ENCODE peak calls at places on chromosomes 11 and 22, in nine cellular contexts. One of them, this sample, is unnamed.
A peak's percentile ranks its signal among the peaks of the same experiment; 100 is the strongest.

GRCh38 chr11:44110231-44110679 is 14.8 kb downstream of the EXT2 start:
- DNase-seq in fibroblast of lung: peak; percentile 30
- DNase-seq in pancreas: no peak
- DNase-seq in adrenal gland: peak; percentile 50
- DNase-seq in upper lobe of right lung: no peak
- DNase-seq in cardiac muscle cell: peak; percentile 70
- DNase-seq in naive thymus-derived CD4-positive, alpha-beta T cell: peak; percentile 12
- DNase-seq in IMR-90: peak; percentile 40
- DNase-seq in lung: peak; percentile 43
- DNase-seq in this sample: peak; percentile 84

GRCh38 chr11:132126973-132127900 is 756.8 kb downstream of the NTM start:
- DNase-seq in fibroblast of lung: peak; percentile 88
- DNase-seq in pancreas: no peak
- DNase-seq in adrenal gland: peak; percentile 66
- DNase-seq in upper lobe of right lung: no peak
- DNase-seq in cardiac muscle cell: peak; percentile 21
- DNase-seq in naive thymus-derived CD4-positive, alpha-beta T cell: no peak
- DNase-seq in IMR-90: peak; percentile 94
- DNase-seq in lung: peak; percentile 63
- DNase-seq in this sample: peak; percentile 78

GRCh38 chr11:70811915-70812314 is 413.6 kb downstream of the CTTN start:
- DNase-seq in fibroblast of lung: no peak
- DNase-seq in pancreas: no peak
- DNase-seq in adrenal gland: no peak
- DNase-seq in upper lobe of right lung: no peak
- DNase-seq in cardiac muscle cell: no peak
- DNase-seq in naive thymus-derived CD4-positive, alpha-beta T cell: no peak
- DNase-seq in IMR-90: no peak
- DNase-seq in lung: no peak
- DNase-seq in this sample: no peak

GRCh38 chr11:16603890-16604783 is 134.3 kb upstream of the C11orf58 start:
- DNase-seq in fibroblast of lung: peak; percentile 45
- DNase-seq in pancreas: peak; percentile 84
- DNase-seq in adrenal gland: peak; percentile 71
- DNase-seq in upper lobe of right lung: peak; percentile 73
- DNase-seq in cardiac muscle cell: peak; percentile 45
- DNase-seq in naive thymus-derived CD4-positive, alpha-beta T cell: no peak
- DNase-seq in IMR-90: peak; percentile 58
- DNase-seq in lung: no peak
- DNase-seq in this sample: peak; percentile 83

GRCh38 chr11:58505849-58506248 is 2.1 kb downstream of the OR5B21 start:
- DNase-seq in fibroblast of lung: no peak
- DNase-seq in pancreas: no peak
- DNase-seq in adrenal gland: no peak
- DNase-seq in upper lobe of right lung: no peak
- DNase-seq in cardiac muscle cell: no peak
- DNase-seq in naive thymus-derived CD4-positive, alpha-beta T cell: no peak
- DNase-seq in IMR-90: no peak
- DNase-seq in lung: no peak
- DNase-seq in this sample: no peak

GRCh38 chr11:108958446-108959123 is 293.7 kb downstream of the DDX10 start:
- DNase-seq in fibroblast of lung: peak; percentile 74
- DNase-seq in pancreas: no peak
- DNase-seq in adrenal gland: peak; percentile 61
- DNase-seq in upper lobe of right lung: no peak
- DNase-seq in cardiac muscle cell: no peak
- DNase-seq in naive thymus-derived CD4-positive, alpha-beta T cell: no peak
- DNase-seq in IMR-90: peak; percentile 82
- DNase-seq in lung: no peak
- DNase-seq in this sample: no peak

GRCh38 chr11:47379317-47379716 is 970 bp upstream of the SPI1 start:
- DNase-seq in fibroblast of lung: no peak
- DNase-seq in pancreas: no peak
- DNase-seq in adrenal gland: no peak
- DNase-seq in upper lobe of right lung: no peak
- DNase-seq in cardiac muscle cell: no peak
- DNase-seq in naive thymus-derived CD4-positive, alpha-beta T cell: no peak
- DNase-seq in IMR-90: no peak
- DNase-seq in lung: no peak
- DNase-seq in this sample: no peak

GRCh38 chr11:59680287-59681154 is 11.7 kb upstream of the PATL1 start:
- DNase-seq in fibroblast of lung: peak; percentile 69
- DNase-seq in pancreas: peak; percentile 34
- DNase-seq in adrenal gland: peak; percentile 81
- DNase-seq in upper lobe of right lung: peak; percentile 78
- DNase-seq in cardiac muscle cell: peak; percentile 85
- DNase-seq in naive thymus-derived CD4-positive, alpha-beta T cell: no peak
- DNase-seq in IMR-90: peak; percentile 83
- DNase-seq in lung: peak; percentile 68
- DNase-seq in this sample: peak; percentile 93

GRCh38 chr11:104000798-104001197 is 35.6 kb upstream of the DDI1 start:
- DNase-seq in fibroblast of lung: peak; percentile 81
- DNase-seq in pancreas: no peak
- DNase-seq in adrenal gland: no peak
- DNase-seq in upper lobe of right lung: no peak
- DNase-seq in cardiac muscle cell: no peak
- DNase-seq in naive thymus-derived CD4-positive, alpha-beta T cell: no peak
- DNase-seq in IMR-90: peak; percentile 67
- DNase-seq in lung: no peak
- DNase-seq in this sample: no peak

GRCh38 chr11:125167292-125167953 is 2.9 kb downstream of the PKNOX2 start:
- DNase-seq in fibroblast of lung: peak; percentile 47
- DNase-seq in pancreas: peak; percentile 85
- DNase-seq in adrenal gland: no peak
- DNase-seq in upper lobe of right lung: no peak
- DNase-seq in cardiac muscle cell: peak; percentile 62
- DNase-seq in naive thymus-derived CD4-positive, alpha-beta T cell: no peak
- DNase-seq in IMR-90: peak; percentile 25
- DNase-seq in lung: no peak
- DNase-seq in this sample: peak; percentile 83

GRCh38 chr11:72553748-72554147 is 119.4 kb upstream of the CLPB start:
- DNase-seq in fibroblast of lung: no peak
- DNase-seq in pancreas: no peak
- DNase-seq in adrenal gland: no peak
- DNase-seq in upper lobe of right lung: peak; percentile 56
- DNase-seq in cardiac muscle cell: no peak
- DNase-seq in naive thymus-derived CD4-positive, alpha-beta T cell: no peak
- DNase-seq in IMR-90: no peak
- DNase-seq in lung: no peak
- DNase-seq in this sample: peak; percentile 84

GRCh38 chr11:131748146-131749050 is 378.0 kb downstream of the NTM start:
- DNase-seq in fibroblast of lung: peak; percentile 68
- DNase-seq in pancreas: no peak
- DNase-seq in adrenal gland: peak; percentile 69
- DNase-seq in upper lobe of right lung: peak; percentile 68
- DNase-seq in cardiac muscle cell: peak; percentile 76
- DNase-seq in naive thymus-derived CD4-positive, alpha-beta T cell: peak; percentile 7
- DNase-seq in IMR-90: peak; percentile 79
- DNase-seq in lung: peak; percentile 43
- DNase-seq in this sample: peak; percentile 88

DNA sequence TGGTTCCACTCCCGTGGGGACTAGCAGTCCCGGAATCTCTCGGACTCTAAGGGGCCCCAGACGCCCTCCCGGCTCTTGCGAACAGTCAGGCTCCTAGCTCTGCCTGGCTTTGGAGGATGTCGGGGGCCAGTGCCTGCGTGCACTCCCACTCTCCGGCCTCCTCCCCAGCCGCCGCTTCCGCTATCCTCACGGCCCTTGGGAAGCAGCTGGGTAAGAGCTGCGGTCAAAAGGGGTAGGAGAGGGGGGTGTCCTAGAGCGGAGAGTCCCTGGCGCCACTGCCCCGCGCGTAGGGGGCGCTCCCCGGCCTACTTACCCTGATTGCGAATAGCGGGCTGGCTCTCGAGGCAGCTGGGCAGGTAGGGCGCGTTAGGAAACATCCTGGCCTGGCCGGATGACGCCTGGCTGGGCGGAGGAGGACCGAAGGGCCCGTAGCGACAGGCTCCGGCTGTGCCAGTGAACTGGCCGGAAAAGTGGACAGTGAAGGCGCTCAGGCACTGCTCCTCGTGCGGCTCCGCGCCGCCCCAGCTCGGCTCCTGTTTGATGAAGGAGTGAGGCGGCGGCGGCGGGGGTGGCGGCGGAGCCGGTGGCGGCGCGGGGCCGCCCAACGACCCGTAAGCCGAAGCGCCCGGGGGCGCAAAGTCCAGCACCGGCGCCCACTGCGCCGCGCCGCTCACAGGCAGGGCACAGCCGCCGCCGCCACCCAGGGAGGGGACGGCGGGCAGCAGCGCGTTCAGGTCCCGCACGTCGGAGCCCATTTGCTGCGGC is 770 bp downstream of the WT1 start:
- DNase-seq in fibroblast of lung: no peak
- DNase-seq in pancreas: no peak
- DNase-seq in adrenal gland: no peak
- DNase-seq in upper lobe of right lung: no peak
- DNase-seq in cardiac muscle cell: no peak
- DNase-seq in naive thymus-derived CD4-positive, alpha-beta T cell: no peak
- DNase-seq in IMR-90: no peak
- DNase-seq in lung: no peak
- DNase-seq in this sample: peak; percentile 85
- H3K9me3 ChIP-seq in fibroblast of lung: no peaks in the 10 kb centered on the region
- H3K9me3 ChIP-seq in pancreas: no peaks in the 10 kb centered on the region
- H3K9me3 ChIP-seq in adrenal gland: no peaks in the 10 kb centered on the region
- H3K9me3 ChIP-seq in upper lobe of right lung: no peaks in the 10 kb centered on the region
- H3K9me3 ChIP-seq in cardiac muscle cell: no peaks in the 10 kb centered on the region
- H3K9me3 ChIP-seq in naive thymus-derived CD4-positive, alpha-beta T cell: no peaks in the 10 kb centered on the region
- H3K9me3 ChIP-seq in IMR-90: peaks cover 11% of the 10 kb centered on the region
- H3K9me3 ChIP-seq in lung: no peaks in the 10 kb centered on the region
- H3K9me3 ChIP-seq in this sample: peaks cover 7% of the 10 kb centered on the region

GRCh38 chr11:12432507-12432906 is 55.1 kb downstream of the PARVA start:
- DNase-seq in fibroblast of lung: no peak
- DNase-seq in pancreas: no peak
- DNase-seq in adrenal gland: no peak
- DNase-seq in upper lobe of right lung: no peak
- DNase-seq in cardiac muscle cell: no peak
- DNase-seq in naive thymus-derived CD4-positive, alpha-beta T cell: no peak
- DNase-seq in IMR-90: no peak
- DNase-seq in lung: no peak
- DNase-seq in this sample: no peak
- H3K4me1 ChIP-seq in fibroblast of lung: peaks cover 21% of the 10 kb centered on the region
- H3K4me1 ChIP-seq in pancreas: peaks cover 8% of the 10 kb centered on the region
- H3K4me1 ChIP-seq in adrenal gland: peaks cover 17% of the 10 kb centered on the region
- H3K4me1 ChIP-seq in upper lobe of right lung: peaks cover 39% of the 10 kb centered on the region
- H3K4me1 ChIP-seq in cardiac muscle cell: peaks cover 31% of the 10 kb centered on the region
- H3K4me1 ChIP-seq in naive thymus-derived CD4-positive, alpha-beta T cell: no peaks in the 10 kb centered on the region
- H3K4me1 ChIP-seq in IMR-90: peaks cover 39% of the 10 kb centered on the region
- H3K4me1 ChIP-seq in lung: peaks cover 40% of the 10 kb centered on the region
- H3K4me1 ChIP-seq in this sample: no peaks in the 10 kb centered on the region

DNA sequence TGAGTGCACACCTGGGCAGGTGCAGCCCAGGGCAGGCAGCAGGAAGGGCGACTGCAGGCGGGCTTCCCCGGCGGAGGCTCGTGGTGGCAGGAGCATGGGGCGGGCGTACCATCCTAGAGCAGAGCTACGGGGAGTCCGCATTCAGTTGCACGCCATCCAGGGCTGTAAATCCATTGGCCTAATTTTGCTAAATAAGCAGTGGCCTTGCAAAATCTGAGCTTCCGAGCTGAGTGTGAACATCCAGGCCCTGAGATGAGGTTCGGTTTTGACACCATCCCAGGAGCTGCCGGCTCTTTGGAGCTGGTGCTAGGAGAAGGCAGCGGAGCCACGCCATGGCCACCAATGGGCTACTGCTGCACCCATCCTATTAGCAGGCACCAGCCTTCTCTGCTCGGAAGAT is 664.8 kb downstream of the BRD1 start:
- DNase-seq in fibroblast of lung: no peak
- DNase-seq in pancreas: peak; percentile 21
- DNase-seq in adrenal gland: no peak
- DNase-seq in upper lobe of right lung: no peak
- DNase-seq in cardiac muscle cell: no peak
- DNase-seq in naive thymus-derived CD4-positive, alpha-beta T cell: no peak
- DNase-seq in IMR-90: no peak
- DNase-seq in lung: no peak
- DNase-seq in this sample: no peak
- H3K9me3 ChIP-seq in fibroblast of lung: no peaks in the 10 kb centered on the region
- H3K9me3 ChIP-seq in pancreas: no peaks in the 10 kb centered on the region
- H3K9me3 ChIP-seq in adrenal gland: no peaks in the 10 kb centered on the region
- H3K9me3 ChIP-seq in upper lobe of right lung: no peaks in the 10 kb centered on the region
- H3K9me3 ChIP-seq in cardiac muscle cell: no peaks in the 10 kb centered on the region
- H3K9me3 ChIP-seq in naive thymus-derived CD4-positive, alpha-beta T cell: no peaks in the 10 kb centered on the region
- H3K9me3 ChIP-seq in IMR-90: peaks cover 57% of the 10 kb centered on the region
- H3K9me3 ChIP-seq in lung: no peaks in the 10 kb centered on the region
- H3K9me3 ChIP-seq in this sample: no peaks in the 10 kb centered on the region

GRCh38 chr11:9756878-9757277 is 93.0 kb downstream of the SWAP70 start:
- DNase-seq in fibroblast of lung: no peak
- DNase-seq in pancreas: no peak
- DNase-seq in adrenal gland: no peak
- DNase-seq in upper lobe of right lung: no peak
- DNase-seq in cardiac muscle cell: no peak
- DNase-seq in naive thymus-derived CD4-positive, alpha-beta T cell: no peak
- DNase-seq in IMR-90: no peak
- DNase-seq in lung: no peak
- DNase-seq in this sample: no peak
- H3K4me1 ChIP-seq in fibroblast of lung: peaks cover 55% of the 10 kb centered on the region
- H3K4me1 ChIP-seq in pancreas: peaks cover 10% of the 10 kb centered on the region
- H3K4me1 ChIP-seq in adrenal gland: peaks cover 23% of the 10 kb centered on the region
- H3K4me1 ChIP-seq in upper lobe of right lung: peaks cover 33% of the 10 kb centered on the region
- H3K4me1 ChIP-seq in cardiac muscle cell: peaks cover 25% of the 10 kb centered on the region
- H3K4me1 ChIP-seq in naive thymus-derived CD4-positive, alpha-beta T cell: peaks cover 7% of the 10 kb centered on the region
- H3K4me1 ChIP-seq in IMR-90: peaks cover 48% of the 10 kb centered on the region
- H3K4me1 ChIP-seq in lung: peaks cover 9% of the 10 kb centered on the region
- H3K4me1 ChIP-seq in this sample: no peaks in the 10 kb centered on the region

GRCh38 chr11:34174411-34175041 is 69.1 kb downstream of the NAT10 start:
- DNase-seq in fibroblast of lung: peak; percentile 56
- DNase-seq in pancreas: peak; percentile 92
- DNase-seq in adrenal gland: peak; percentile 86
- DNase-seq in upper lobe of right lung: peak; percentile 92
- DNase-seq in cardiac muscle cell: peak; percentile 91
- DNase-seq in naive thymus-derived CD4-positive, alpha-beta T cell: peak; percentile 73
- DNase-seq in IMR-90: peak; percentile 49
- DNase-seq in lung: peak; percentile 82
- DNase-seq in this sample: peak; percentile 96
- H3K9me3 ChIP-seq in fibroblast of lung: no peaks in the 10 kb centered on the region
- H3K9me3 ChIP-seq in pancreas: no peaks in the 10 kb centered on the region
- H3K9me3 ChIP-seq in adrenal gland: no peaks in the 10 kb centered on the region
- H3K9me3 ChIP-seq in upper lobe of right lung: no peaks in the 10 kb centered on the region
- H3K9me3 ChIP-seq in cardiac muscle cell: no peaks in the 10 kb centered on the region
- H3K9me3 ChIP-seq in naive thymus-derived CD4-positive, alpha-beta T cell: no peaks in the 10 kb centered on the region
- H3K9me3 ChIP-seq in IMR-90: no peaks in the 10 kb centered on the region
- H3K9me3 ChIP-seq in lung: no peaks in the 10 kb centered on the region
- H3K9me3 ChIP-seq in this sample: no peaks in the 10 kb centered on the region

GRCh38 chr11:114080219-114080618 is 20.7 kb downstream of the ZBTB16 start:
- DNase-seq in fibroblast of lung: no peak
- DNase-seq in pancreas: no peak
- DNase-seq in adrenal gland: peak; percentile 47
- DNase-seq in upper lobe of right lung: no peak
- DNase-seq in cardiac muscle cell: no peak
- DNase-seq in naive thymus-derived CD4-positive, alpha-beta T cell: no peak
- DNase-seq in IMR-90: no peak
- DNase-seq in lung: no peak
- DNase-seq in this sample: no peak
- H3K4me1 ChIP-seq in fibroblast of lung: no peaks in the 10 kb centered on the region
- H3K4me1 ChIP-seq in pancreas: peaks cover 56% of the 10 kb centered on the region
- H3K4me1 ChIP-seq in adrenal gland: peaks cover 98% of the 10 kb centered on the region
- H3K4me1 ChIP-seq in upper lobe of right lung: peaks cover 100% of the 10 kb centered on the region
- H3K4me1 ChIP-seq in cardiac muscle cell: peaks cover 36% of the 10 kb centered on the region
- H3K4me1 ChIP-seq in naive thymus-derived CD4-positive, alpha-beta T cell: peaks cover 27% of the 10 kb centered on the region
- H3K4me1 ChIP-seq in IMR-90: no peaks in the 10 kb centered on the region
- H3K4me1 ChIP-seq in lung: peaks cover 63% of the 10 kb centered on the region
- H3K4me1 ChIP-seq in this sample: peaks cover 37% of the 10 kb centered on the region

GRCh38 chr22:47918276-47918928 is 1156.0 kb downstream of the TBC1D22A start:
- DNase-seq in fibroblast of lung: no peak
- DNase-seq in pancreas: no peak
- DNase-seq in adrenal gland: no peak
- DNase-seq in upper lobe of right lung: no peak
- DNase-seq in cardiac muscle cell: no peak
- DNase-seq in naive thymus-derived CD4-positive, alpha-beta T cell: no peak
- DNase-seq in IMR-90: no peak
- DNase-seq in lung: no peak
- DNase-seq in this sample: no peak
- H3K9me3 ChIP-seq in fibroblast of lung: no peaks in the 10 kb centered on the region
- H3K9me3 ChIP-seq in pancreas: no peaks in the 10 kb centered on the region
- H3K9me3 ChIP-seq in adrenal gland: no peaks in the 10 kb centered on the region
- H3K9me3 ChIP-seq in upper lobe of right lung: no peaks in the 10 kb centered on the region
- H3K9me3 ChIP-seq in cardiac muscle cell: no peaks in the 10 kb centered on the region
- H3K9me3 ChIP-seq in naive thymus-derived CD4-positive, alpha-beta T cell: no peaks in the 10 kb centered on the region
- H3K9me3 ChIP-seq in IMR-90: peaks cover 61% of the 10 kb centered on the region
- H3K9me3 ChIP-seq in lung: no peaks in the 10 kb centered on the region
- H3K9me3 ChIP-seq in this sample: peaks cover 24% of the 10 kb centered on the region

This sample was measured in endodermal cell.